ENCODE peak calls at places on chromosome 19, in seven cellular contexts. J is HepG2, T is HCT116, S is SK-N-SH, U is K562, X is GM12878, W is H1. C is an unnamed sample.

GRCh38 chr19:53991224-53992113 is at the start of gene CACNG6:
- DNase-seq in J (no peak), T (no peak), S (peak; percentile 73), U (no peak), X (no peak), W (peak; percentile 77), C (peak; percentile 44)

GRCh38 chr19:40539070-40539469 is 37.6 kb upstream of the SHKBP1 start:
- DNase-seq in J (no peak), T (no peak), S (no peak), U (no peak), X (no peak), W (no peak), C (peak; percentile 22)

GRCh38 chr19:46745521-46746280 is at the start of gene FKRP:
- DNase-seq in J (no peak), T (no peak), S (peak; percentile 86), U (peak; percentile 73), X (no peak), W (no peak), C (no peak)

GRCh38 chr19:51372021-51372648 is 319 bp downstream of the NKG7 start:
- DNase-seq in J (no peak), T (no peak), S (no peak), U (no peak), X (no peak), W (no peak), C (no peak)

GRCh38 chr19:33389574-33390119 is 16.1 kb downstream of the CEBPG start:
- DNase-seq in J (no peak), T (no peak), S (peak; percentile 50), U (no peak), X (no peak), W (no peak), C (no peak)

GRCh38 chr19:35202722-35203674 is 25.5 kb downstream of the FAM187B start:
- DNase-seq in J (no peak), T (no peak), S (no peak), U (no peak), X (no peak), W (no peak), C (no peak)

GRCh38 chr19:1264801-1265610 is 4.1 kb upstream of the CIRBP start:
- DNase-seq in J (peak; percentile 84), T (no peak), S (no peak), U (peak; percentile 62), X (no peak), W (peak; percentile 81), C (peak; percentile 61)

GRCh38 chr19:38676023-38676877 is 28.8 kb downstream of the ACTN4 start:
- DNase-seq in J (no peak), T (no peak), S (no peak), U (peak; percentile 95), X (no peak), W (no peak), C (no peak)

GRCh38 chr19:49431330-49431749 is 6.2 kb downstream of the GFY start:
- DNase-seq in J (no peak), T (no peak), S (peak; percentile 80), U (peak; percentile 92), X (no peak), W (no peak), C (no peak)

GRCh38 chr19:54156953-54157352 is 2.6 kb downstream of the LENG1 start:
- DNase-seq in J (no peak), T (no peak), S (no peak), U (no peak), X (no peak), W (no peak), C (no peak)

GRCh38 chr19:52170304-52170703 is 1.1 kb downstream of the ZNF836 start:
- DNase-seq in J (no peak), T (no peak), S (no peak), U (no peak), X (no peak), W (no peak), C (no peak)

GRCh38 chr19:33767898-33768413 is 28.7 kb upstream of the KCTD15 start:
- DNase-seq in J (peak; percentile 21), T (no peak), S (no peak), U (peak; percentile 49), X (no peak), W (peak; percentile 95), C (peak; percentile 60)

GRCh38 chr19:13072206-13072898 is 30.3 kb downstream of the LYL1 start:
- DNase-seq in J (no peak), T (no peak), S (no peak), U (no peak), X (no peak), W (no peak), C (no peak)

GRCh38 chr19:15331419-15332310 is 674 bp downstream of the BRD4 start:
- DNase-seq in J (no peak), T (no peak), S (peak; percentile 88), U (peak; percentile 79), X (no peak), W (peak; percentile 60), C (peak; percentile 44)

GRCh38 chr19:56969726-56970125 is 129.2 kb upstream of the PEG3 start:
- DNase-seq in J (no peak), T (no peak), S (no peak), U (no peak), X (no peak), W (no peak), C (no peak)

GRCh38 chr19:41016488-41017071 is 25.5 kb downstream of the CYP2B6 start:
- DNase-seq in J (no peak), T (no peak), S (no peak), U (no peak), X (no peak), W (no peak), C (no peak)

GRCh38 chr19:53647350-53647749 is 15.6 kb downstream of the DPRX start:
- DNase-seq in J (no peak), T (no peak), S (no peak), U (no peak), X (no peak), W (no peak), C (no peak)

GRCh38 chr19:55406869-55407624 is 541 bp downstream of the UBE2S start:
- DNase-seq in J (no peak), T (no peak), S (peak; percentile 70), U (peak; percentile 47), X (no peak), W (no peak), C (no peak)

GRCh38 chr19:13965926-13966683 is 13.8 kb downstream of the DCAF15 start:
- DNase-seq in J (no peak), T (no peak), S (no peak), U (no peak), X (no peak), W (no peak), C (no peak)

GRCh38 chr19:53509845-53510244 is 28.1 kb upstream of the ZNF331 start:
- DNase-seq in J (no peak), T (no peak), S (no peak), U (no peak), X (no peak), W (no peak), C (no peak)

GRCh38 chr19:15995536-15995935 is 46.7 kb downstream of the OR10H4 start:
- DNase-seq in J (no peak), T (no peak), S (no peak), U (no peak), X (no peak), W (no peak), C (no peak)

GRCh38 chr19:40800339-40800996 is 1.5 kb downstream of the EGLN2 start:
- DNase-seq in J (no peak), T (no peak), S (no peak), U (no peak), X (no peak), W (no peak), C (no peak)

GRCh38 chr19:35828694-35829301 is 16.2 kb upstream of the PRODH2 start:
- DNase-seq in J (peak; percentile 66), T (no peak), S (no peak), U (peak; percentile 67), X (no peak), W (peak; percentile 88), C (peak; percentile 75)

GRCh38 chr19:39389621-39390414 is 1.1 kb downstream of the PAF1 start:
- DNase-seq in J (no peak), T (no peak), S (no peak), U (no peak), X (no peak), W (no peak), C (no peak)

GRCh38 chr19:43642531-43642930 is 2.9 kb upstream of the CADM4 start:
- DNase-seq in J (no peak), T (no peak), S (no peak), U (no peak), X (no peak), W (no peak), C (no peak)

GRCh38 chr19:48271531-48272151 is 1.8 kb downstream of the ZNF114 start:
- DNase-seq in J (peak; percentile 67), T (no peak), S (peak; percentile 81), U (no peak), X (no peak), W (peak; percentile 82), C (peak; percentile 42)

GRCh38 chr19:55490478-55491436 is 2.5 kb downstream of the SSC5D start:
- DNase-seq in J (no peak), T (no peak), S (no peak), U (no peak), X (no peak), W (no peak), C (no peak)

GRCh38 chr19:10363789-10364281 is 16.5 kb downstream of the TYK2 start:
- DNase-seq in J (no peak), T (no peak), S (no peak), U (no peak), X (no peak), W (no peak), C (no peak)
- TF ChIP-seq JUND in J (no peak), T (no peak), S (no peak), U (no peak), X (no peak), W (no peak), C (no peak)

GRCh38 chr19:42282036-42282762 is 13.1 kb downstream of the CIC start:
- DNase-seq in J (no peak), T (no peak), S (no peak), U (no peak), X (no peak), W (peak; percentile 68), C (no peak)
- TF ChIP-seq JUND in J (no peak), T (no peak), S (no peak), U (no peak), X (no peak), W (no peak), C (no peak)

GRCh38 chr19:18809149-18809978 is 18.3 kb upstream of the COMP start:
- DNase-seq in J (no peak), T (no peak), S (no peak), U (no peak), X (no peak), W (no peak), C (no peak)
- TF ChIP-seq JUND in J (no peak), T (no peak), S (no peak), U (no peak), X (no peak), W (no peak), C (no peak)

DNA sequence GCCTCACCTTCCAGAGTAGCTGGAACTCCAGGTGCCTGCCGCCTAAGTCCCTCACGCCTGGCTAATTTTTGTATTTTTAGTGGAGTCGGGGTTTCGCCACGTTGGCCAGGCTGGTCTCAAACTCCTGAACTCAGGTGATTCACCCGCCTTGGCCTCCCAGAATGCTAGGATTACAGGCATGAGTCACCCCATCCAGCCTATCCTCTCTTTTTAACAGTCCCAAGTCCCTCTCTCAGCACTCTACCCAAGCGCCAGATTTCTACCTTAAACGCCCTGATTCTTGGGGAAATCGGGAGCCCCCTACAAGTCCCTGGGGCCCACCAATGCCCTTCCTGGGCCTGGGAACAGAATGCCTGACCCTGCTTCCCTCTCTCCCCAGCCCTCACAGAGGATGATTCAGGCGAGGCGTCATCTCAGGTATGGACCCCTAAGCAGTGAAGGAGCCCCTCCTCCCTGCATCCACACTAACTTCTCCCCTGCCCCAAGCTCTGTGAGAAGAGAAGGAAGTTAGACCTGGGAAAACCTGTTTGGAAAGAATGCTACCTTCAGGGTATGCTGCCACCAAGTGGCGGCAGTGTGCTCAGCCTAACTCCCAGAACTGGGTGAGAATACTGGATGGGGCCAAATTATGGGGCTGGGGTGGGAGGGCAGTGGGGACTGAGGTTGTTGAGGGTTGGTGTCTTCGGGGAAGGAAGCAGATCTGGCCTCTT is 20.8 kb upstream of the EBI3 start:
- DNase-seq in J (peak; percentile 52), T (peak; percentile 66), S (peak; percentile 68), U (no peak), X (no peak), W (peak; percentile 64), C (peak; percentile 60)
- TF ChIP-seq JUND in J (no peak), T (no peak), S (no peak), U (no peak), X (no peak), W (no peak), C (no peak)